ENCODE peak calls at places on chromosomes 5 and 9, in six cellular contexts. C is AG10803; A is smooth muscle cell of the brain vasculature; F is iPS-NIHi11; W is activated naive CD8-positive, alpha-beta T cell treated with anti-CD3 and anti-CD28 coated beads, Interleukin-2, amount 50 U/mL, for 24 hours; Z is amniotic epithelial cell. T is an unnamed sample.

GRCh38 chr5:137564475-137564961 is 65.4 kb upstream of the SPOCK1 start:
- DNase-seq in F (no peak), W (no peak), Z (no peak), C (peak), A (no peak), T (peak)

GRCh38 chr5:140468188-140468587 is 66.6 kb downstream of the ANKHD1 start:
- DNase-seq in Z (peak), W (no peak), C (no peak), A (no peak), F (no peak), T (no peak)

GRCh38 chr5:142844881-142845280 is 74.7 kb downstream of the ARHGAP26 start:
- DNase-seq in W (no peak), C (no peak), F (no peak), A (no peak), Z (no peak), T (no peak)

GRCh38 chr5:43422143-43422542 is 10.0 kb upstream of the CCL28 start:
- DNase-seq in W (no peak), C (peak), F (no peak), A (no peak), Z (peak), T (peak)

GRCh38 chr9:93072383-93072795 is 13.9 kb downstream of the SUSD3 start:
- DNase-seq in F (no peak), A (no peak), C (peak), Z (peak), W (no peak), T (no peak)

GRCh38 chr5:45774528-45774927 is 78.3 kb upstream of the HCN1 start:
- DNase-seq in F (no peak), C (no peak), A (no peak), Z (no peak), W (no peak), T (no peak)

GRCh38 chr5:127702913-127703575 is at the start of gene CCDC192:
- DNase-seq in C (no peak), F (no peak), W (no peak), Z (no peak), A (no peak), T (no peak)

GRCh38 chr9:97856857-97857602 is 4.0 kb downstream of the FOXE1 start:
- DNase-seq in C (no peak), F (no peak), A (no peak), Z (no peak), W (no peak), T (no peak)

GRCh38 chr9:133539434-133539833 is 4.9 kb downstream of the ADAMTSL2 start:
- DNase-seq in W (no peak), F (peak), A (no peak), C (no peak), Z (no peak), T (no peak)

GRCh38 chr5:66864240-66864884 is 268.2 kb downstream of the MAST4 start:
- DNase-seq in F (peak), C (peak), A (no peak), Z (peak), W (no peak), T (peak)

GRCh38 chr5:38871790-38872551 is 26.2 kb downstream of the OSMR start:
- DNase-seq in C (peak), Z (peak), F (no peak), W (no peak), A (peak), T (peak)

GRCh38 chr9:112500842-112501241 is 14.2 kb downstream of the KIAA1958 start:
- DNase-seq in W (no peak), A (no peak), F (no peak), Z (no peak), C (no peak), T (no peak)

GRCh38 chr5:174612686-174613085 is 111.7 kb upstream of the MSX2 start:
- DNase-seq in A (no peak), W (no peak), F (no peak), Z (no peak), C (no peak), T (no peak)

GRCh38 chr9:95327239-95327865 is 9.8 kb upstream of the FANCC start:
- DNase-seq in Z (no peak), W (no peak), F (no peak), C (no peak), A (no peak), T (no peak)

GRCh38 chr5:77867914-77868313 is 91.8 kb upstream of the TBCA start:
- DNase-seq in A (no peak), Z (no peak), C (no peak), F (no peak), W (no peak), T (no peak)

GRCh38 chr5:87900419-87900818 is 368.2 kb downstream of the TMEM161B start:
- DNase-seq in C (no peak), Z (no peak), W (no peak), A (no peak), F (no peak), T (no peak)

GRCh38 chr9:85927077-85927476 is 13.9 kb upstream of the NAA35 start:
- DNase-seq in C (no peak), F (no peak), Z (no peak), A (no peak), W (no peak), T (no peak)

GRCh38 chr5:176416965-176417364 is 626 bp upstream of the CLTB start:
- DNase-seq in C (no peak), Z (no peak), A (no peak), W (no peak), F (no peak), T (no peak)

GRCh38 chr9:138007566-138008080 is 130.0 kb downstream of the CACNA1B start:
- DNase-seq in Z (no peak), F (no peak), W (no peak), A (no peak), C (no peak), T (no peak)

GRCh38 chr9:4555251-4555650 is 65.0 kb downstream of the SLC1A1 start:
- DNase-seq in F (no peak), W (no peak), C (peak), Z (peak), A (no peak), T (no peak)

GRCh38 chr5:66498791-66499207 is 97.4 kb upstream of the MAST4 start:
- DNase-seq in F (no peak), W (no peak), C (peak), Z (no peak), A (no peak), T (peak)

GRCh38 chr9:101062686-101063085 is 34.2 kb downstream of the PLPPR1 start:
- DNase-seq in A (no peak), Z (no peak), F (no peak), W (no peak), C (no peak), T (no peak)

GRCh38 chr5:55850839-55851674 is at the start of gene IL31RA:
- DNase-seq in A (peak), W (no peak), C (peak), Z (peak), F (no peak), T (peak)

GRCh38 chr9:16126042-16126441 is 573.2 kb downstream of the CCDC171 start:
- DNase-seq in C (no peak), Z (peak), A (no peak), W (no peak), F (no peak), T (no peak)

GRCh38 chr9:127216888-127217217 is 47.7 kb upstream of the GARNL3 start:
- DNase-seq in W (no peak), A (no peak), F (no peak), C (no peak), Z (no peak), T (no peak)

GRCh38 chr5:77418601-77419591 is 73.2 kb downstream of the WDR41 start:
- DNase-seq in F (no peak), C (no peak), Z (no peak), W (no peak), A (no peak), T (peak)

GRCh38 chr5:17304282-17304681 is 86.9 kb downstream of the BASP1 start:
- DNase-seq in W (no peak), A (no peak), C (no peak), F (no peak), Z (peak), T (no peak)

GRCh38 chr5:148988328-148988727 is 74.5 kb downstream of the SH3TC2 start:
- DNase-seq in W (no peak), Z (no peak), A (no peak), C (peak), F (no peak), T (peak)

GRCh38 chr5:142866563-142867275 is 96.5 kb downstream of the ARHGAP26 start:
- DNase-seq in F (peak), C (peak), Z (peak), W (peak), A (no peak), T (peak)

GRCh38 chr5:25006734-25007133 is 362.0 kb upstream of the CDH10 start:
- DNase-seq in F (peak), Z (no peak), W (no peak), A (no peak), C (peak), T (peak)

GRCh38 chr9:124259273-124260078 is 1.7 kb downstream of the NEK6 start:
- DNase-seq in Z (peak), F (no peak), C (peak), A (peak), W (no peak), T (peak)

GRCh38 chr5:15105799-15106393 is 234.3 kb upstream of the ANKH start:
- DNase-seq in A (peak), F (peak), C (peak), W (peak), Z (peak), T (peak)

GRCh38 chr9:84514421-84514820 is 155.1 kb upstream of the NTRK2 start:
- DNase-seq in W (no peak), Z (no peak), C (no peak), F (no peak), A (no peak), T (no peak)

GRCh38 chr5:139178948-139179347 is 19.2 kb downstream of the SIL1 start:
- DNase-seq in C (no peak), F (peak), A (no peak), W (no peak), Z (peak), T (no peak)

GRCh38 chr9:98791147-98792095 is 4.9 kb downstream of the ANKS6 start:
- DNase-seq in F (peak), Z (peak), W (peak), C (peak), A (peak), T (peak)

GRCh38 chr5:16578474-16578883 is 38.3 kb downstream of the RETREG1 start:
- DNase-seq in Z (no peak), W (no peak), A (no peak), C (no peak), F (no peak), T (no peak)

GRCh38 chr9:114898741-114899140 is 31.6 kb downstream of the TNFSF8 start:
- DNase-seq in C (no peak), F (no peak), Z (no peak), W (peak), A (no peak), T (no peak)

GRCh38 chr9:128409998-128410397 is 10.7 kb upstream of the CERCAM start:
- DNase-seq in Z (no peak), C (peak), W (no peak), F (peak), A (no peak), T (peak)

GRCh38 chr9:111161015-111161415 is 122.7 kb upstream of the LPAR1 start:
- DNase-seq in Z (peak), W (no peak), C (peak), A (no peak), F (no peak), T (peak)

T was measured in GM03348.